ENCODE peak calls at places on chromosomes 2 and 18, in four cellular contexts. S is K562, V is MM.1S, D is HCT116. R is an unnamed sample.

GRCh38 chr2:107607054-107607453 is 219.6 kb upstream of the RGPD4 start:
- DNase-seq in S (no peak), V (no peak), D (no peak), R (no peak)

GRCh38 chr18:49018961-49019445 is 68.2 kb upstream of the SMAD7 start:
- DNase-seq in S (no peak), V (no peak), D (no peak), R (no peak)

GRCh38 chr2:37895135-37895534 is 30.0 kb upstream of the RMDN2 start:
- DNase-seq in S (no peak), V (no peak), D (no peak), R (no peak)

GRCh38 chr2:113980946-113981345 is 91.1 kb downstream of the ACTR3 start:
- DNase-seq in S (no peak), V (no peak), D (no peak), R (no peak)

GRCh38 chr2:80050246-80050645 is 254.3 kb downstream of the LRRTM1 start:
- DNase-seq in S (no peak), V (no peak), D (no peak), R (no peak)

GRCh38 chr2:113876503-113877387 is 13.1 kb upstream of the ACTR3 start:
- DNase-seq in S (peak; percentile 37), V (no peak), D (peak; percentile 64), R (peak; percentile 71)

GRCh38 chr2:151111599-151112278 is 149.9 kb downstream of the RBM43 start:
- DNase-seq in S (no peak), V (no peak), D (no peak), R (peak; percentile 84)

GRCh38 chr2:20595439-20596192 is 55.3 kb downstream of the HS1BP3 start:
- DNase-seq in S (peak; percentile 59), V (peak; percentile 90), D (no peak), R (peak; percentile 70)

GRCh38 chr2:25362049-25362563 is 20.4 kb upstream of the DNMT3A start:
- DNase-seq in S (peak; percentile 97), V (peak; percentile 88), D (peak; percentile 80), R (peak; percentile 94)

GRCh38 chr18:3429121-3429520 is 20.9 kb upstream of the TGIF1 start:
- DNase-seq in S (no peak), V (no peak), D (no peak), R (no peak)

GRCh38 chr2:70985283-70985688 is 6.9 kb downstream of the ANKRD53 start:
- DNase-seq in S (no peak), V (no peak), D (no peak), R (no peak)

GRCh38 chr2:146123256-146123655 is 1603.3 kb upstream of the ZEB2 start:
- DNase-seq in S (no peak), V (no peak), D (no peak), R (peak; percentile 30)

GRCh38 chr2:73993376-73993775 is 8.7 kb downstream of the TET3 start:
- DNase-seq in S (no peak), V (no peak), D (no peak), R (no peak)

GRCh38 chr18:29309352-29309751 is 1132.4 kb upstream of the CDH2 start:
- DNase-seq in S (no peak), V (no peak), D (no peak), R (no peak)

GRCh38 chr2:128422571-128422970 is 103.9 kb upstream of the HS6ST1 start:
- DNase-seq in S (no peak), V (no peak), D (no peak), R (peak; percentile 73)

GRCh38 chr18:79912994-79913831 is 38.2 kb downstream of the SLC66A2 start:
- DNase-seq in S (no peak), V (no peak), D (no peak), R (no peak)

GRCh38 chr2:116148361-116148760 is 1666.1 kb upstream of the DDX18 start:
- DNase-seq in S (no peak), V (no peak), D (no peak), R (no peak)

GRCh38 chr18:40810371-40810770 is 1144.7 kb upstream of the PIK3C3 start:
- DNase-seq in S (no peak), V (no peak), D (no peak), R (peak; percentile 64)

GRCh38 chr18:7273301-7273911 is 42.5 kb downstream of the LRRC30 start:
- DNase-seq in S (no peak), V (no peak), D (no peak), R (peak; percentile 85)

GRCh38 chr2:128016620-128017019 is 11.2 kb downstream of the SAP130 start:
- DNase-seq in S (no peak), V (no peak), D (no peak), R (peak; percentile 34)

GRCh38 chr2:179861777-179862117 is 335 bp upstream of the ZNF385B start:
- DNase-seq in S (no peak), V (peak; percentile 9), D (no peak), R (peak; percentile 29)

GRCh38 chr2:237541242-237541641 is 25.1 kb upstream of the PRLH start:
- DNase-seq in S (no peak), V (no peak), D (no peak), R (no peak)

GRCh38 chr2:205975082-205975949 is 110.7 kb downstream of the INO80D start:
- DNase-seq in S (no peak), V (no peak), D (peak; percentile 26), R (peak; percentile 22)

GRCh38 chr2:207470700-207471070 is 59.1 kb upstream of the CREB1 start:
- DNase-seq in S (no peak), V (no peak), D (no peak), R (no peak)

GRCh38 chr18:74294526-74294925 is 2.8 kb upstream of the CYB5A start:
- DNase-seq in S (no peak), V (no peak), D (no peak), R (peak; percentile 58)

GRCh38 chr2:227214622-227215041 is 50.2 kb downstream of the COL4A3 start:
- DNase-seq in S (no peak), V (no peak), D (no peak), R (peak; percentile 65)

GRCh38 chr18:31487251-31488015 is 10.5 kb upstream of the DSG2 start:
- DNase-seq in S (no peak), V (no peak), D (peak; percentile 75), R (peak; percentile 67)

GRCh38 chr2:46836295-46837111 is 79.1 kb downstream of the MCFD2 start:
- DNase-seq in S (no peak), V (no peak), D (no peak), R (no peak)

GRCh38 chr18:24982831-24983230 is 369.1 kb downstream of the ZNF521 start:
- DNase-seq in S (no peak), V (no peak), D (no peak), R (no peak)

GRCh38 chr2:172821370-172822338 is 86.0 kb downstream of the RAPGEF4 start:
- DNase-seq in S (no peak), V (no peak), D (no peak), R (peak; percentile 22)

GRCh38 chr2:146982393-146982846 is 862.4 kb upstream of the ACVR2A start:
- DNase-seq in S (no peak), V (no peak), D (no peak), R (peak; percentile 94)

GRCh38 chr18:50473896-50474295 is 86.0 kb upstream of the MAPK4 start:
- DNase-seq in S (no peak), V (no peak), D (no peak), R (no peak)

GRCh38 chr18:3799515-3799914 is 349.5 kb downstream of the TGIF1 start:
- DNase-seq in S (no peak), V (no peak), D (no peak), R (no peak)

GRCh38 chr2:134892282-134893054 is 26.2 kb upstream of the CCNT2 start:
- DNase-seq in S (no peak), V (no peak), D (no peak), R (no peak)

GRCh38 chr2:73249636-73250035 is 15.5 kb downstream of the CCT7 start:
- DNase-seq in S (no peak), V (no peak), D (no peak), R (no peak)

GRCh38 chr18:158128-159036 is at the start of gene USP14:
- DNase-seq in S (peak; percentile 99), V (peak; percentile 97), D (peak; percentile 78), R (peak; percentile 96)

GRCh38 chr18:155688-156087 is 2.7 kb upstream of the USP14 start:
- DNase-seq in S (no peak), V (no peak), D (no peak), R (no peak)

GRCh38 chr18:159037-159652 is 788 bp downstream of the USP14 start:
- DNase-seq in S (peak; percentile 27), V (peak; percentile 39), D (no peak), R (peak; percentile 11)

GRCh38 chr18:156514-157230 is 1.7 kb upstream of the USP14 start:
- DNase-seq in S (no peak), V (no peak), D (no peak), R (no peak)

GRCh38 chr18:154151-154550 is 4.2 kb upstream of the USP14 start:
- DNase-seq in S (no peak), V (no peak), D (no peak), R (peak; percentile 37)
- H3K9ac ChIP-seq in S (no peak overlapping the region), V (no peak overlapping the region), D (no peak overlapping the region), R (no peak overlapping the region)

DNA sequence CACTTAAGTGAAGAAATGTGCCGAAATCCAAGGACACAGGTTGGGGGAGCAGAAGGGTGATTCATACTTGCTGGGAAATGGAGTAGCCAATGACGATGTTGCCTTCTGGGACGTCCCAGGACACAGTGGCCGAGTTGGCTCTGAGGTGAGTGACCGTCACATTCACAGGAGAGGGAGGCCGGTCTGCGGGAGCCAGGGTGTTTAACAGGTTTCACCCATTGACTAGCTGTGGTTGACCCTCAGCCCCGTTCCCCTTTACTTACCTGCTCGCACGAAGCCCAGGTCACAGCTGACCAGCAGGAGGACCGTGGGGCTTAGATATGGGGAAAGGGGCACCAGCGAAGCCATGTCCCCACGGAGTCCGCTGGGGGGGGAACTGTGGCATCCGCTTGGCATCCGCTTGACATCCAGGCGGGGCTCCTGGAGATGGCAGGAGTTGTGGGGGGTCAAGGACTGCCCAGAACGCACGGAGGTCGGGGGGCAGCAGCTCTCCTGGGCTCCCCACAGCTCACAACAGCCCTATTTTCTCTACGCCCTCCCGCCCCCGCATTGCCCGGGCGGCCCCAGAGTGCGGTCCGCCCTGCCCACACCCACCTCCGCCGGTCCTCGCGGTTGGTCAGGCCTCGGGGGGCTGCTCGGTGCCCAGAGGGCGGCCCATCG is 586 bp downstream of the FNDC4 start:
- DNase-seq in S (no peak), V (no peak), D (no peak), R (peak; percentile 33)
- TF ChIP-seq EZH2 in S (no peak), V (no peak), D (no peak), R (no peak)

DNA sequence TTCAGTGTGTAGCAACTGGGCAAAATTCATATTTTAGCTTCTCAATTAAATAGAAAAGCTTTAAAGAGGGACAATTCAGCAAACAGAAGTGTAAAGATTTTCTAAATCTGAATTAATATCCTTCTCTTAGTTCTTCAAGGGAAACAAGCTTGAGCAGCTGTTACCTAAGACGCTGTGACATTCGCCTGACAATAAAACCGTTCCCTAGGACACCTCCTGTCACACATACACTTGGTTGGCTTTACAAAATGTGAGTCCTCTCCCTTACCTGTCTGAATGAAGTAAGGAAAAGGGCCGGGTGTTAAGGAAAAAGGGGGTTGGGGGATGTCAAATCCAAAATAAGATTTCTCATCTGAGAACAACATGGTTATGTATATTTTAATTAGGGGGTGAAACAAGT is 2.1 kb downstream of the SERTAD2 start:
- DNase-seq in S (no peak), V (no peak), D (no peak), R (no peak)
- H3K9ac ChIP-seq in S (no peak overlapping the region), V (no peak overlapping the region), D (peak overlapping the region; percentile 95), R (no peak overlapping the region)

GRCh38 chr18:22164337-22165048 is 4.9 kb upstream of the GATA6 start:
- DNase-seq in S (no peak), V (no peak), D (no peak), R (no peak)

GRCh38 chr18:22166070-22166972 is 3.1 kb upstream of the GATA6 start:
- DNase-seq in S (no peak), V (no peak), D (no peak), R (no peak)

GRCh38 chr18:22165603-22166069 is 3.8 kb upstream of the GATA6 start:
- DNase-seq in S (no peak), V (no peak), D (no peak), R (no peak)

GRCh38 chr18:22163432-22163831 is 6.0 kb upstream of the GATA6 start:
- DNase-seq in S (no peak), V (no peak), D (no peak), R (no peak)

GRCh38 chr18:22165049-22165602 is 4.3 kb upstream of the GATA6 start:
- DNase-seq in S (no peak), V (no peak), D (no peak), R (no peak)
- TF ChIP-seq EZH2 in S (no peak), V (no peak), D (no peak), R (no peak)